ENCODE peak calls at places on chromosomes 3 and 15, in ten cellular contexts. One of them, this sample, is unnamed.

GRCh38 chr3:195394700-195395099 is 48.1 kb downstream of the ACAP2 start:
- DNase-seq in transverse colon: no peak
- DNase-seq in suprapubic skin: no peak
- DNase-seq in ovary: no peak
- DNase-seq in K562: no peak
- DNase-seq in SK-N-SH: no peak
- DNase-seq in A549: no peak
- DNase-seq in stomach: no peak
- DNase-seq in sigmoid colon: no peak
- DNase-seq in esophagus muscularis mucosa: no peak
- DNase-seq in this sample: no peak

GRCh38 chr3:183533410-183534132 is 21.9 kb downstream of the KLHL6 start:
- DNase-seq in transverse colon: peak
- DNase-seq in suprapubic skin: no peak
- DNase-seq in ovary: no peak
- DNase-seq in K562: peak
- DNase-seq in SK-N-SH: no peak
- DNase-seq in A549: no peak
- DNase-seq in stomach: no peak
- DNase-seq in sigmoid colon: no peak
- DNase-seq in esophagus muscularis mucosa: no peak
- DNase-seq in this sample: no peak

GRCh38 chr15:48577495-48577894 is 68.0 kb downstream of the FBN1 start:
- DNase-seq in transverse colon: no peak
- DNase-seq in suprapubic skin: no peak
- DNase-seq in ovary: no peak
- DNase-seq in K562: no peak
- DNase-seq in SK-N-SH: no peak
- DNase-seq in A549: no peak
- DNase-seq in stomach: no peak
- DNase-seq in sigmoid colon: no peak
- DNase-seq in esophagus muscularis mucosa: no peak
- DNase-seq in this sample: no peak

GRCh38 chr3:120324185-120324584 is 25.0 kb downstream of the LRRC58 start:
- DNase-seq in transverse colon: no peak
- DNase-seq in suprapubic skin: no peak
- DNase-seq in ovary: no peak
- DNase-seq in K562: no peak
- DNase-seq in SK-N-SH: no peak
- DNase-seq in A549: no peak
- DNase-seq in stomach: no peak
- DNase-seq in sigmoid colon: no peak
- DNase-seq in esophagus muscularis mucosa: no peak
- DNase-seq in this sample: no peak

GRCh38 chr3:187973977-187974856 is 179.7 kb upstream of the LPP start:
- DNase-seq in transverse colon: no peak
- DNase-seq in suprapubic skin: no peak
- DNase-seq in ovary: no peak
- DNase-seq in K562: no peak
- DNase-seq in SK-N-SH: no peak
- DNase-seq in A549: no peak
- DNase-seq in stomach: no peak
- DNase-seq in sigmoid colon: no peak
- DNase-seq in esophagus muscularis mucosa: no peak
- DNase-seq in this sample: no peak

GRCh38 chr3:64728428-64728827 is 40.6 kb upstream of the ADAMTS9 start:
- DNase-seq in transverse colon: no peak
- DNase-seq in suprapubic skin: no peak
- DNase-seq in ovary: no peak
- DNase-seq in K562: no peak
- DNase-seq in SK-N-SH: no peak
- DNase-seq in A549: no peak
- DNase-seq in stomach: no peak
- DNase-seq in sigmoid colon: no peak
- DNase-seq in esophagus muscularis mucosa: no peak
- DNase-seq in this sample: no peak

GRCh38 chr15:28021281-28022039 is 77.7 kb downstream of the OCA2 start:
- DNase-seq in transverse colon: peak
- DNase-seq in suprapubic skin: no peak
- DNase-seq in ovary: peak
- DNase-seq in K562: peak
- DNase-seq in SK-N-SH: peak
- DNase-seq in A549: peak
- DNase-seq in stomach: no peak
- DNase-seq in sigmoid colon: no peak
- DNase-seq in esophagus muscularis mucosa: peak
- DNase-seq in this sample: no peak

GRCh38 chr3:33377489-33377888 is 62.7 kb downstream of the UBP1 start:
- DNase-seq in transverse colon: no peak
- DNase-seq in suprapubic skin: no peak
- DNase-seq in ovary: no peak
- DNase-seq in K562: no peak
- DNase-seq in SK-N-SH: no peak
- DNase-seq in A549: no peak
- DNase-seq in stomach: no peak
- DNase-seq in sigmoid colon: no peak
- DNase-seq in esophagus muscularis mucosa: no peak
- DNase-seq in this sample: no peak

GRCh38 chr3:28836199-28836598 is 444.7 kb upstream of the RBMS3 start:
- DNase-seq in transverse colon: no peak
- DNase-seq in suprapubic skin: no peak
- DNase-seq in ovary: no peak
- DNase-seq in K562: no peak
- DNase-seq in SK-N-SH: no peak
- DNase-seq in A549: no peak
- DNase-seq in stomach: no peak
- DNase-seq in sigmoid colon: no peak
- DNase-seq in esophagus muscularis mucosa: no peak
- DNase-seq in this sample: no peak

GRCh38 chr3:72274511-72275295 is 489.8 kb upstream of the PROK2 start:
- DNase-seq in transverse colon: peak
- DNase-seq in suprapubic skin: no peak
- DNase-seq in ovary: peak
- DNase-seq in K562: no peak
- DNase-seq in SK-N-SH: no peak
- DNase-seq in A549: peak
- DNase-seq in stomach: peak
- DNase-seq in sigmoid colon: peak
- DNase-seq in esophagus muscularis mucosa: no peak
- DNase-seq in this sample: peak

GRCh38 chr3:194272221-194272620 is 78.9 kb downstream of the CPN2 start:
- DNase-seq in transverse colon: peak
- DNase-seq in suprapubic skin: peak
- DNase-seq in ovary: peak
- DNase-seq in K562: no peak
- DNase-seq in SK-N-SH: no peak
- DNase-seq in A549: no peak
- DNase-seq in stomach: no peak
- DNase-seq in sigmoid colon: peak
- DNase-seq in esophagus muscularis mucosa: no peak
- DNase-seq in this sample: no peak

GRCh38 chr3:186510374-186511079 is 33.7 kb downstream of the CRYGS start:
- DNase-seq in transverse colon: no peak
- DNase-seq in suprapubic skin: no peak
- DNase-seq in ovary: no peak
- DNase-seq in K562: no peak
- DNase-seq in SK-N-SH: no peak
- DNase-seq in A549: no peak
- DNase-seq in stomach: no peak
- DNase-seq in sigmoid colon: no peak
- DNase-seq in esophagus muscularis mucosa: no peak
- DNase-seq in this sample: no peak
- TF ChIP-seq EP300 in transverse colon: no peak
- TF ChIP-seq EP300 in suprapubic skin: no peak
- TF ChIP-seq EP300 in ovary: no peak
- TF ChIP-seq EP300 in K562: no peak
- TF ChIP-seq EP300 in SK-N-SH: no peak
- TF ChIP-seq EP300 in A549: no peak
- TF ChIP-seq EP300 in stomach: no peak
- TF ChIP-seq EP300 in sigmoid colon: no peak
- TF ChIP-seq EP300 in esophagus muscularis mucosa: no peak
- TF ChIP-seq EP300 in this sample: no peak

GRCh38 chr15:78810003-78810376 is 1.3 kb downstream of the ADAMTS7 start:
- DNase-seq in transverse colon: no peak
- DNase-seq in suprapubic skin: no peak
- DNase-seq in ovary: no peak
- DNase-seq in K562: no peak
- DNase-seq in SK-N-SH: no peak
- DNase-seq in A549: no peak
- DNase-seq in stomach: no peak
- DNase-seq in sigmoid colon: no peak
- DNase-seq in esophagus muscularis mucosa: no peak
- DNase-seq in this sample: no peak

GRCh38 chr15:78807359-78807758 is 3.9 kb downstream of the ADAMTS7 start:
- DNase-seq in transverse colon: no peak
- DNase-seq in suprapubic skin: no peak
- DNase-seq in ovary: no peak
- DNase-seq in K562: no peak
- DNase-seq in SK-N-SH: no peak
- DNase-seq in A549: no peak
- DNase-seq in stomach: no peak
- DNase-seq in sigmoid colon: no peak
- DNase-seq in esophagus muscularis mucosa: no peak
- DNase-seq in this sample: no peak

GRCh38 chr15:78810377-78811123 is 714 bp downstream of the ADAMTS7 start:
- DNase-seq in transverse colon: peak
- DNase-seq in suprapubic skin: no peak
- DNase-seq in ovary: peak
- DNase-seq in K562: no peak
- DNase-seq in SK-N-SH: peak
- DNase-seq in A549: peak
- DNase-seq in stomach: peak
- DNase-seq in sigmoid colon: peak
- DNase-seq in esophagus muscularis mucosa: no peak
- DNase-seq in this sample: peak

GRCh38 chr15:78811124-78811824 is at the start of gene ADAMTS7:
- DNase-seq in transverse colon: peak
- DNase-seq in suprapubic skin: no peak
- DNase-seq in ovary: peak
- DNase-seq in K562: peak
- DNase-seq in SK-N-SH: peak
- DNase-seq in A549: peak
- DNase-seq in stomach: peak
- DNase-seq in sigmoid colon: peak
- DNase-seq in esophagus muscularis mucosa: no peak
- DNase-seq in this sample: peak

GRCh38 chr15:78808550-78808949 is 2.7 kb downstream of the ADAMTS7 start:
- DNase-seq in transverse colon: no peak
- DNase-seq in suprapubic skin: no peak
- DNase-seq in ovary: no peak
- DNase-seq in K562: peak
- DNase-seq in SK-N-SH: peak
- DNase-seq in A549: peak
- DNase-seq in stomach: no peak
- DNase-seq in sigmoid colon: no peak
- DNase-seq in esophagus muscularis mucosa: no peak
- DNase-seq in this sample: no peak
- TF ChIP-seq CTCF in transverse colon: peak
- TF ChIP-seq CTCF in suprapubic skin: no peak
- TF ChIP-seq CTCF in ovary: no peak
- TF ChIP-seq CTCF in K562: peak
- TF ChIP-seq CTCF in SK-N-SH: peak
- TF ChIP-seq CTCF in A549: peak
- TF ChIP-seq CTCF in stomach: peak
- TF ChIP-seq CTCF in sigmoid colon: peak
- TF ChIP-seq CTCF in esophagus muscularis mucosa: no peak
- TF ChIP-seq CTCF in this sample: no peak

GRCh38 chr3:42043116-42043796 is 47.9 kb upstream of the TRAK1 start:
- DNase-seq in transverse colon: no peak
- DNase-seq in suprapubic skin: peak
- DNase-seq in ovary: no peak
- DNase-seq in K562: no peak
- DNase-seq in SK-N-SH: peak
- DNase-seq in A549: peak
- DNase-seq in stomach: no peak
- DNase-seq in sigmoid colon: peak
- DNase-seq in esophagus muscularis mucosa: no peak
- DNase-seq in this sample: no peak
- TF ChIP-seq EP300 in transverse colon: no peak
- TF ChIP-seq EP300 in suprapubic skin: no peak
- TF ChIP-seq EP300 in ovary: no peak
- TF ChIP-seq EP300 in K562: no peak
- TF ChIP-seq EP300 in SK-N-SH: no peak
- TF ChIP-seq EP300 in A549: no peak
- TF ChIP-seq EP300 in stomach: no peak
- TF ChIP-seq EP300 in sigmoid colon: no peak
- TF ChIP-seq EP300 in esophagus muscularis mucosa: no peak
- TF ChIP-seq EP300 in this sample: no peak

GRCh38 chr3:123626881-123627280 is 42.0 kb upstream of the HACD2 start:
- DNase-seq in transverse colon: no peak
- DNase-seq in suprapubic skin: no peak
- DNase-seq in ovary: no peak
- DNase-seq in K562: no peak
- DNase-seq in SK-N-SH: no peak
- DNase-seq in A549: no peak
- DNase-seq in stomach: no peak
- DNase-seq in sigmoid colon: no peak
- DNase-seq in esophagus muscularis mucosa: no peak
- DNase-seq in this sample: no peak

GRCh38 chr3:123632161-123632655 is 47.4 kb upstream of the HACD2 start:
- DNase-seq in transverse colon: peak
- DNase-seq in suprapubic skin: no peak
- DNase-seq in ovary: peak
- DNase-seq in K562: no peak
- DNase-seq in SK-N-SH: no peak
- DNase-seq in A549: peak
- DNase-seq in stomach: no peak
- DNase-seq in sigmoid colon: peak
- DNase-seq in esophagus muscularis mucosa: no peak
- DNase-seq in this sample: no peak

GRCh38 chr3:123627673-123628670 is 43.1 kb upstream of the HACD2 start:
- DNase-seq in transverse colon: peak
- DNase-seq in suprapubic skin: no peak
- DNase-seq in ovary: no peak
- DNase-seq in K562: no peak
- DNase-seq in SK-N-SH: no peak
- DNase-seq in A549: no peak
- DNase-seq in stomach: peak
- DNase-seq in sigmoid colon: peak
- DNase-seq in esophagus muscularis mucosa: no peak
- DNase-seq in this sample: no peak

GRCh38 chr3:123628996-123629746 is 44.3 kb upstream of the HACD2 start:
- DNase-seq in transverse colon: no peak
- DNase-seq in suprapubic skin: no peak
- DNase-seq in ovary: no peak
- DNase-seq in K562: no peak
- DNase-seq in SK-N-SH: no peak
- DNase-seq in A549: no peak
- DNase-seq in stomach: no peak
- DNase-seq in sigmoid colon: no peak
- DNase-seq in esophagus muscularis mucosa: no peak
- DNase-seq in this sample: no peak

DNA sequence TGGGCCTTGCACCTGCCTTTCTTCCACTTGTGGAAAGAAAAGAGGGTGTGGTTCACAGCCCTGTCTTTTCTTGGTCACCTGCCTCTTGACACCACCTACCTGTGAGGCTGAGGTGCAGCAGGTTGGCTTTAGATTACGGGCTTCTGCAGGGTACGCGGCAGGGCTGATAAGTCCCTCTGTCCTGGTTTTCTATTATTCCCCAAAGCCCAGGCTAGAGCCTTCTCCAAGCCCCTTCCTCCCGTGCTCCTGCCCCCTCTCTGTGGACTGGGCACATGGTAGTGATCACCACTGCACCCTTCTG is 44.8 kb upstream of the HACD2 start:
- DNase-seq in transverse colon: no peak
- DNase-seq in suprapubic skin: no peak
- DNase-seq in ovary: no peak
- DNase-seq in K562: no peak
- DNase-seq in SK-N-SH: no peak
- DNase-seq in A549: no peak
- DNase-seq in stomach: no peak
- DNase-seq in sigmoid colon: no peak
- DNase-seq in esophagus muscularis mucosa: no peak
- DNase-seq in this sample: no peak
- TF ChIP-seq CTCF in transverse colon: no peak
- TF ChIP-seq CTCF in suprapubic skin: no peak
- TF ChIP-seq CTCF in ovary: no peak
- TF ChIP-seq CTCF in K562: no peak
- TF ChIP-seq CTCF in SK-N-SH: no peak
- TF ChIP-seq CTCF in A549: no peak
- TF ChIP-seq CTCF in stomach: no peak
- TF ChIP-seq CTCF in sigmoid colon: no peak
- TF ChIP-seq CTCF in esophagus muscularis mucosa: no peak
- TF ChIP-seq CTCF in this sample: no peak